ENCODE peak calls at places on chromosome 14, in seven cellular contexts. F is iPS DF 6.9; W is lung; A is pancreas; D is A549; X is CD4-positive, alpha-beta memory T cell; Q is neuronal stem cell. M is an unnamed sample. For H3K4me1, the result is how much of the 10 kb centered on the place peaks cover.

GRCh38 chr14:89030921-89031320 is 206.5 kb downstream of the TTC8 start:
- DNase-seq in F (no peak), W (no peak), A (no peak), D (no peak), X (no peak), Q (no peak), M (no peak)

GRCh38 chr14:99968931-99969330 is 96.3 kb upstream of the EVL start:
- DNase-seq in F (no peak), W (no peak), A (no peak), D (no peak), X (no peak), Q (no peak), M (no peak)

GRCh38 chr14:31898835-31899528 is 178.1 kb upstream of the ARHGAP5 start:
- DNase-seq in F (no peak), W (no peak), A (no peak), D (no peak), X (no peak), Q (no peak), M (no peak)

GRCh38 chr14:105158804-105159203 is 9.8 kb downstream of the JAG2 start:
- DNase-seq in F (no peak), W (no peak), A (no peak), D (no peak), X (no peak), Q (no peak), M (no peak)

GRCh38 chr14:104795781-104796681 is 483 bp upstream of the AKT1 start:
- DNase-seq in F (no peak), W (no peak), A (peak), D (peak), X (peak), Q (no peak), M (peak)

GRCh38 chr14:96376093-96376492 is 12.8 kb downstream of the GSKIP start:
- DNase-seq in F (no peak), W (no peak), A (no peak), D (no peak), X (no peak), Q (no peak), M (no peak)

GRCh38 chr14:102144914-102145313 is 5.2 kb downstream of the WDR20 start:
- DNase-seq in F (no peak), W (no peak), A (no peak), D (no peak), X (no peak), Q (no peak), M (no peak)

GRCh38 chr14:74571901-74572828 is 39.9 kb downstream of the LTBP2 start:
- DNase-seq in F (no peak), W (no peak), A (no peak), D (peak), X (no peak), Q (no peak), M (no peak)

GRCh38 chr14:55458800-55459577 is 18.6 kb upstream of the TBPL2 start:
- DNase-seq in F (no peak), W (no peak), A (no peak), D (no peak), X (no peak), Q (no peak), M (no peak)

GRCh38 chr14:89954045-89955021 is at the start of gene EFCAB11:
- DNase-seq in F (peak), W (peak), A (peak), D (peak), X (peak), Q (peak), M (peak)

GRCh38 chr14:65297744-65298143 is 114.8 kb upstream of the FUT8 start:
- DNase-seq in F (no peak), W (no peak), A (peak), D (peak), X (no peak), Q (no peak), M (no peak)

GRCh38 chr14:60381909-60382308 is 104.0 kb downstream of the C14orf39 start:
- DNase-seq in F (no peak), W (no peak), A (no peak), D (no peak), X (no peak), Q (no peak), M (no peak)

GRCh38 chr14:63438065-63438757 is 105.0 kb downstream of the PPP2R5E start:
- DNase-seq in F (no peak), W (peak), A (peak), D (peak), X (peak), Q (no peak), M (no peak)

GRCh38 chr14:60093606-60094005 is 1.9 kb downstream of the PCNX4 start:
- DNase-seq in F (no peak), W (no peak), A (no peak), D (no peak), X (no peak), Q (no peak), M (no peak)

GRCh38 chr14:51715250-51715649 is 63.5 kb downstream of the FRMD6 start:
- DNase-seq in F (no peak), W (no peak), A (no peak), D (no peak), X (no peak), Q (no peak), M (no peak)

GRCh38 chr14:73462078-73462715 is 3.9 kb upstream of the NUMB start:
- DNase-seq in F (no peak), W (peak), A (peak), D (peak), X (no peak), Q (no peak), M (no peak)

GRCh38 chr14:77200406-77200985 is 18.9 kb downstream of the TMEM63C start:
- DNase-seq in F (no peak), W (no peak), A (no peak), D (no peak), X (no peak), Q (no peak), M (no peak)

GRCh38 chr14:33165144-33165925 is 226.7 kb downstream of the NPAS3 start:
- DNase-seq in F (no peak), W (no peak), A (no peak), D (no peak), X (no peak), Q (peak), M (no peak)

GRCh38 chr14:105860615-105861580 is 334.5 kb downstream of the TMEM121 start:
- DNase-seq in F (no peak), W (no peak), A (no peak), D (no peak), X (no peak), Q (no peak), M (no peak)

GRCh38 chr14:101442451-101442850 is 118.8 kb upstream of the DIO3 start:
- DNase-seq in F (no peak), W (no peak), A (no peak), D (no peak), X (peak), Q (no peak), M (peak)

GRCh38 chr14:105876158-105876557 is 349.8 kb downstream of the TMEM121 start:
- DNase-seq in F (no peak), W (no peak), A (no peak), D (no peak), X (no peak), Q (no peak), M (no peak)

GRCh38 chr14:74893614-74894091 is 11.9 kb downstream of the DLST start:
- DNase-seq in F (no peak), W (no peak), A (no peak), D (no peak), X (no peak), Q (no peak), M (no peak)

GRCh38 chr14:28577711-28578131 is 188.9 kb upstream of the FOXG1 start:
- DNase-seq in F (no peak), W (no peak), A (no peak), D (no peak), X (no peak), Q (no peak), M (no peak)

GRCh38 chr14:49732896-49733295 is 35.1 kb upstream of the KLHDC2 start:
- DNase-seq in F (no peak), W (no peak), A (no peak), D (no peak), X (no peak), Q (no peak), M (no peak)

GRCh38 chr14:47154276-47154797 is 502.8 kb upstream of the RPL10L start:
- DNase-seq in F (no peak), W (no peak), A (no peak), D (no peak), X (no peak), Q (no peak), M (no peak)

GRCh38 chr14:79967453-79967852 is 243.9 kb downstream of the DIO2 start:
- DNase-seq in F (no peak), W (no peak), A (no peak), D (no peak), X (no peak), Q (no peak), M (no peak)

GRCh38 chr14:28626780-28627179 is 139.8 kb upstream of the FOXG1 start:
- DNase-seq in F (no peak), W (no peak), A (no peak), D (no peak), X (no peak), Q (no peak), M (no peak)

GRCh38 chr14:76781648-76782051 is 20.4 kb downstream of the VASH1 start:
- DNase-seq in F (no peak), W (no peak), A (no peak), D (no peak), X (no peak), Q (no peak), M (no peak)

GRCh38 chr14:63266106-63266505 is 52.6 kb downstream of the GPHB5 start:
- DNase-seq in F (no peak), W (no peak), A (no peak), D (no peak), X (no peak), Q (no peak), M (no peak)

GRCh38 chr14:31926652-31927347 is 150.3 kb upstream of the ARHGAP5 start:
- DNase-seq in F (no peak), W (no peak), A (no peak), D (no peak), X (no peak), Q (no peak), M (no peak)

GRCh38 chr14:21668377-21668776 is 5.2 kb downstream of the OR4E1 start:
- DNase-seq in F (no peak), W (no peak), A (no peak), D (no peak), X (no peak), Q (no peak), M (no peak)

GRCh38 chr14:37600880-37601741 is 5.7 kb downstream of the TTC6 start:
- DNase-seq in F (no peak), W (no peak), A (no peak), D (no peak), X (no peak), Q (no peak), M (no peak)
- H3K4me3 ChIP-seq in F (no peak), W (no peak), A (no peak), D (no peak), X (no peak), Q (no peak), M (no peak)

DNA sequence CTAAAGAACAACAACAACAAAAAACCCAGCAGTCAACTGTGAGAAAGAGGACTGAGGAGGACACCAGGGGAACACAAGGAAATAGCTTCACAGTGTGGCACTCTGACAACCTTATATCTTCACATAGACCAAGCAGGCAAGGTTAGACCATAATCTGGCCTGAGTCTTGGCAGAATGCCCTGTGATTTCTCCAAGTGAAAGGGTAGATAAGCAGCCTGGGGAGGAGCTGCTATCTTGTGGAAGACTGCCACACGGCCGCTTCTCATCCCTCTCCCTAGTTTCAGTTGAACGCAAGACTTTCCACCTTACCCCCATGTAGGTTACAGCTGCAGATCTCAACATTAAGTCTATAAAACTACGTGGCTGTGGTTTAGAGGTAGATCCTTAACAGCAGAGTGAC is 3.7 kb downstream of the SLC25A21 start:
- DNase-seq in F (no peak), W (no peak), A (no peak), D (no peak), X (no peak), Q (no peak), M (no peak)
- H3K27ac ChIP-seq in F (no peak), W (no peak), A (no peak), D (no peak), X (no peak), Q (no peak), M (no peak)

GRCh38 chr14:22739423-22739822 is 27.1 kb upstream of the OXA1L start:
- DNase-seq in F (no peak), W (no peak), A (no peak), D (no peak), X (no peak), Q (no peak), M (no peak)
- H3K4me1 ChIP-seq in F (under half), W (under half), A (under half), D (under half), X (under half), Q (under half), M (under half)

DNA sequence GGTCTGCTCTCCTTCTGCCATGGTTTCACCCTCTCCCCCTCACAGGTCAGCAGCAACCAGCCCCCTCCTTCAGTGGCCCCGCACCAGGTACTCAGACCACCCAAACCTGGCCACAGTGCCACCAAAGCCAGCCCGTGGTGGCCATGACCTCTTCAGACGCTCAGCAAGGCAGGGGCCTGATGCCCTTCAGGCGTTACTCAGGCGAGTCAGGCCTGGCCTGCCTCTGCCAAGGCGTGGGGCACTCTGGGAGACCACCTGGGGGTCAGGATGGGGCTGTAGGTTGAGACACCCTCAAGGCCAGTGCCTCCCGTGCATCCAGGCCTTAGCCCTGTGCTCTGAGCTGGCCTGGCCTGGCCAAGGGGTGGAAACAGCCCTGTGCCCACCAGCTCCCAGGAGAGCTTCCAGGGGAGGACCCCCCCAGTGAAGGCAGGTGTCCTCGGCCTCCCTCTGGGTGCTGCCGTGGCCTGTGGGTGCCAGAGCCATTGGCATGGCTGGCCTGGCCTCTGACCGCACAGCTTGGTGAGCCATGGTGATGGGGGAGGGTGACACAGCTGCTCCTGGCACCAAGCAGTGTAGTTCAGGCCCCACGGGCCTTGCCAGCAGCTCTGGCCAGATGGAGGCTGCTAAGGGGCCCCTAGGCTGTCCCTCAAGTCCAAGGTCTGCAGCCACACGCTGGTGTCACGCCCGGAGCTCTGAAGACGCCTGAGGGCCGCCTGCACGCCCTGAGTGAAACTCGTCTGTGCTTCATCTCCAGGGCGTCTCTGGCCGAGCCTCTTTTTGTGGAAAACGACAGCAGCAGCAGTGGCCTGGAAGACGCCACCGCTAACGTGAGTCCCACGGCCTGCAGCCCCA is 15.1 kb downstream of the XRCC3 start:
- DNase-seq in F (no peak), W (no peak), A (no peak), D (no peak), X (no peak), Q (no peak), M (no peak)
- H3K4me3 ChIP-seq in F (no peak), W (no peak), A (no peak), D (no peak), X (no peak), Q (no peak), M (no peak)

DNA sequence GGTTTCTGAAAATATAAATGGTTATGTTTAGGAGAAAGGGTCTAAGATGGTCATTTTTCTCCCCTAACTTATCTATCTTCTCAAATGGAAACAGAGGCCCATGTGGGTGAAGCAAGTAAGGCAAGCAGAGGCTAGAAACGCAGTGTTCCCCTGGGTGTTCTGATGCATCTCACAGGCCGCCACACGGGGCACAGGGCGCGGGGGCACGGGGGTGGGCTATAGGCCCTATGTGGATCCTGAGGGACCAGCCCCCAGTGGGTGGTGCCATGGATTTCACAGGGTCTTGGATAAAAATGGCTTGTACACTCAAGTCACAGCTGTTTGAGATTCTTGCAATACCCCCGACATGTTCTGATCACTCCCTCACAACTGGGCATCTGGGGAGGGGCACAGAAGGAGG is 17.7 kb downstream of the ACTN1 start:
- DNase-seq in F (no peak), W (no peak), A (no peak), D (no peak), X (no peak), Q (no peak), M (no peak)
- H3K27ac ChIP-seq in F (no peak), W (no peak), A (no peak), D (peak), X (no peak), Q (no peak), M (no peak)

GRCh38 chr14:61677469-61677868 is 17.8 kb upstream of the HIF1A start:
- DNase-seq in F (no peak), W (no peak), A (no peak), D (no peak), X (no peak), Q (no peak), M (no peak)

GRCh38 chr14:61673305-61673704 is 22.0 kb upstream of the HIF1A start:
- DNase-seq in F (no peak), W (no peak), A (no peak), D (no peak), X (no peak), Q (no peak), M (no peak)

GRCh38 chr14:61672796-61673195 is 22.5 kb upstream of the HIF1A start:
- DNase-seq in F (no peak), W (no peak), A (no peak), D (no peak), X (no peak), Q (no peak), M (no peak)

GRCh38 chr14:61678966-61679365 is 16.3 kb upstream of the HIF1A start:
- DNase-seq in F (no peak), W (no peak), A (no peak), D (no peak), X (no peak), Q (peak), M (no peak)

DNA sequence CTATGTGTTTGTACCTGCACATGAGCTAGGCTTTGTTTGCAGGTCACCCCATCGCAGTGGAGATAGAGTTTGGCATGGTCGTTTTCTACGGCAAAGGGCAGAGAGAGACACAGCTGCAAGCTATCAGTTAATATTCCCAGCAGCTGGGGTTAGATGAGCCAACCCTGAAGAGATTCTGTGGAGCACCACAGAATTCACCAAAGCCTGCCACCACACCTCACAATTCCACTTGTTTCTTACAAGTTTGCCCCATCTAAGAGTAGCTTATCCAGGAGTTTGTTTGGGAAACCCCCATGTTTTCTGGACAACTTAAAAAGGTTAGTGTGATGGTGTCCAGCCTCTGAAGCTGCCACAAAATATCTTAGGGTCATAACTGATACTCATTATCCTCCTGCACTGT is 20.0 kb upstream of the HIF1A start:
- DNase-seq in F (no peak), W (no peak), A (no peak), D (no peak), X (no peak), Q (no peak), M (no peak)
- H3K4me1 ChIP-seq in F (under half), W (under half), A (under half), D (under half), X (under half), Q (under half), M (under half)

DNA sequence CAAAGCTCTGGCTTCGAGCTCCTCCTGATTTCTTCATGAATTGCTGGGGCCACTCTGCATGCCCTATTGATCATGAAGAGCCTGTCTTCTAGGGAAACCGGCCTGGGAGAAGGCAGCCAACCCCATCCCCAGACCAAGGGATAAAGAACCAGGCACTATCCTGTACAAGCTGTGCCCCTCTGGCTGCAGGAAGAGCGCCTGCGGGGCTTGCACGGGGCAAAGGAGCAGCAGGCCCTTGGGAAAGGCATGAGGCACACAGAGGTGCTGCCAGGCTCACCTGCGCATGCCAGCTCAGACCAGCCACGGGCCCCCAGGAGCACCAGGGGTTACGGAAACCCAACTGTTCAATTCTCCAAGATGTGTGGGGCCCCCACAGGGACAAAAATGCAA is 2.1 kb downstream of the ITPK1 start:
- DNase-seq in F (no peak), W (no peak), A (no peak), D (no peak), X (no peak), Q (no peak), M (no peak)
- H3K4me3 ChIP-seq in F (peak), W (no peak), A (no peak), D (peak), X (no peak), Q (peak), M (peak)

GRCh38 chr14:35297677-35298076 is 5.5 kb downstream of the PSMA6 start:
- DNase-seq in F (no peak), W (no peak), A (no peak), D (no peak), X (no peak), Q (no peak), M (no peak)
- H3K27ac ChIP-seq in F (no peak), W (no peak), A (no peak), D (no peak), X (no peak), Q (no peak), M (no peak)

DNA sequence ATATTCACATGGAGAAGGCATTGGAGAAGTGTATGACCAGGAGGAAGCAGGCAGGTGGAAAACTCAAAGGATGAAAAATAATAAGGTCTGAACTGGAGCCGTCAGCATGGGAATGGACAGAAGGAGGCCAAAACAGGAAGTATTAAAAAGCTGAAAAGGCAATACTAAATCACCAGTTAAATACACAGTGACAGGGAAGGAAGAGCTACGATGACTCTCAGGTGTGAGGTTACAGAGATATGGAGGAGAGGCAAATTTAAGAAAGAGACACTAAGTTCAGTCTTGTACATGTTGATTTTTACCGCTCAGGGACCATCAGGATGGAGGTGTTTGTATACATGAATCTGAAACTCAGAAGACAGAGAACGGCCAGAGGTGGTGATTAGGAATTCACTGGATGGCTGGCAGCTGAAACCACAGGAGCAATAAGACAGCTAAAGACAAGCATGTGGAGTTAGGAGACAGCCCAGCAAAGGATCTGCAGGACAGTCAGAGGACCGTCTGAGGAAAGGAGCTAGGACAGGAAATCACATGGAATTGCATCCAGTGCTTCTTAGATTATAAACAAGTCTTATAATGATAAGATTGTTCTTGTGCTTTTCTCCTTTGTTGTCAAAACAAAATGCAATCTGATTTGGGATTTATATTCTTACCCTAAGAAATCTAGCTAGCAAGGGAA is 33.9 kb upstream of the CDKN3 start:
- DNase-seq in F (no peak), W (no peak), A (no peak), D (no peak), X (no peak), Q (no peak), M (no peak)
- H3K4me1 ChIP-seq in F (under half), W (under half), A (under half), D (under half), X (under half), Q (under half), M (under half)

M was measured in CD4-positive, CD25-positive, alpha-beta regulatory T cell.